ENCODE peak calls at places on chromosomes 5 and 9, in seven cellular contexts. L is IMR-90, E is uterus, T is HCT116, V is endodermal cell, F is AG10803, G is neural progenitor cell. R is an unnamed sample.

GRCh38 chr5:10863763-10864383 is 102.8 kb upstream of the DAP start:
- DNase-seq in L (peak; percentile 36), E (no peak), T (peak; percentile 45), V (peak; percentile 93), F (peak; percentile 33), G (peak; percentile 65), R (peak; percentile 65)

GRCh38 chr9:84123648-84124406 is 143.2 kb downstream of the RMI1 start:
- DNase-seq in L (no peak), E (no peak), T (no peak), V (no peak), F (no peak), G (no peak), R (no peak)

GRCh38 chr5:102554728-102555127 is 55.9 kb upstream of the SLCO6A1 start:
- DNase-seq in L (no peak), E (no peak), T (peak; percentile 21), V (no peak), F (no peak), G (peak; percentile 32), R (no peak)

GRCh38 chr5:72908666-72909065 is 47.2 kb upstream of the FCHO2 start:
- DNase-seq in L (no peak), E (no peak), T (no peak), V (no peak), F (peak; percentile 57), G (no peak), R (no peak)

GRCh38 chr9:77131411-77131810 is 45.9 kb upstream of the VPS13A start:
- DNase-seq in L (no peak), E (no peak), T (no peak), V (no peak), F (no peak), G (no peak), R (no peak)

GRCh38 chr9:134566936-134567335 is 74.7 kb upstream of the COL5A1 start:
- DNase-seq in L (no peak), E (peak; percentile 5), T (no peak), V (peak; percentile 35), F (no peak), G (no peak), R (no peak)

GRCh38 chr9:124040186-124040920 is 28.8 kb downstream of the LHX2 start:
- DNase-seq in L (peak; percentile 56), E (no peak), T (no peak), V (no peak), F (peak; percentile 28), G (peak; percentile 65), R (peak; percentile 38)

GRCh38 chr5:140261403-140262171 is 41.3 kb downstream of the PFDN1 start:
- DNase-seq in L (peak; percentile 92), E (peak; percentile 61), T (peak; percentile 79), V (no peak), F (peak; percentile 85), G (no peak), R (peak; percentile 92)

GRCh38 chr9:133420392-133420827 is 1.8 kb upstream of the ADAMTS13 start:
- DNase-seq in L (no peak), E (no peak), T (no peak), V (peak; percentile 31), F (no peak), G (peak; percentile 39), R (no peak)

GRCh38 chr9:79984429-79985067 is 412.8 kb downstream of the TLE4 start:
- DNase-seq in L (no peak), E (no peak), T (no peak), V (no peak), F (no peak), G (no peak), R (no peak)

GRCh38 chr5:90488791-90489190 is 14.1 kb downstream of the POLR3G start:
- DNase-seq in L (peak; percentile 65), E (no peak), T (no peak), V (no peak), F (peak; percentile 78), G (no peak), R (no peak)

GRCh38 chr5:172498431-172499129 is 44.3 kb upstream of the SH3PXD2B start:
- DNase-seq in L (no peak), E (no peak), T (no peak), V (peak; percentile 30), F (no peak), G (no peak), R (no peak)

GRCh38 chr9:132857601-132858342 is 20.3 kb downstream of the AK8 start:
- DNase-seq in L (peak; percentile 31), E (peak; percentile 62), T (peak; percentile 26), V (peak; percentile 69), F (peak; percentile 25), G (peak; percentile 62), R (peak; percentile 28)

GRCh38 chr5:485113-485942 is 38.9 kb downstream of the SLC9A3 start:
- DNase-seq in L (no peak), E (no peak), T (no peak), V (no peak), F (no peak), G (no peak), R (no peak)

GRCh38 chr9:38619556-38620447 is 594 bp downstream of the ANKRD18A start:
- DNase-seq in L (no peak), E (no peak), T (no peak), V (peak; percentile 76), F (no peak), G (peak; percentile 52), R (no peak)

GRCh38 chr5:60541980-60542379 is 158.0 kb downstream of the DEPDC1B start:
- DNase-seq in L (peak; percentile 50), E (no peak), T (no peak), V (no peak), F (peak; percentile 55), G (no peak), R (peak; percentile 89)

GRCh38 chr9:5052858-5053257 is 67.8 kb downstream of the JAK2 start:
- DNase-seq in L (peak; percentile 91), E (no peak), T (no peak), V (no peak), F (peak; percentile 42), G (no peak), R (no peak)

GRCh38 chr5:135204151-135204600 is 170.1 kb upstream of the PITX1 start:
- DNase-seq in L (peak; percentile 53), E (no peak), T (no peak), V (no peak), F (no peak), G (peak; percentile 35), R (no peak)
- TF ChIP-seq CTCF in L (peak; percentile 36), E (no peak), T (peak; percentile 33), V (peak; percentile 78), F (peak; percentile 48), G (peak; percentile 55), R (peak; percentile 41)

GRCh38 chr5:150513375-150514309 is 5.7 kb downstream of the NDST1 start:
- DNase-seq in L (no peak), E (no peak), T (no peak), V (no peak), F (no peak), G (no peak), R (no peak)
- TF ChIP-seq CTCF in L (peak; percentile 1), E (no peak), T (no peak), V (peak; percentile 67), F (peak; percentile 30), G (peak; percentile 36), R (peak; percentile 48)

DNA sequence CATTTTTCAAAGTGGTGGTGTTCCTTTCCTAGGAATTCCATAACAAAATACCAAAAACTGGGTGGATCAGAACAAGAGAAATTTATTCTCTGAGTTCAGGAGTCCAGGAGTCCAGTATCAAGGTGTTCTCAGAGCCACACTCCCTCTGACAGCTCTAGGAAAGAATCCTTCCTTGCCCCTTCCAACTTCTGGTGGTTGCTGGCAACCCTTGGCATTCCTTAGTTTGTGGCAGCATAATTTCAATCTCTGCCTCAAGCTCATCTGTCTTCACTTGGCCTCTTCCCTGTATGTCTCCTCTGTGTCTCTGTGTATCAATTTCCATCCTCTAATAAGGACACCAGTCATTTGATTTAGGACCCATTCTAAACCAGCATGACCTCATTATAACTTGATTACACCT is 243.7 kb downstream of the MPDZ start:
- DNase-seq in L (no peak), E (no peak), T (no peak), V (no peak), F (peak; percentile 17), G (no peak), R (no peak)
- TF ChIP-seq CTCF in L (no peak), E (no peak), T (no peak), V (no peak), F (no peak), G (no peak), R (no peak)

GRCh38 chr9:104608336-104608735 is 2.9 kb upstream of the OR13C2 start:
- DNase-seq in L (no peak), E (no peak), T (no peak), V (no peak), F (no peak), G (no peak), R (no peak)
- TF ChIP-seq CTCF in L (peak; percentile 19), E (no peak), T (no peak), V (peak; percentile 68), F (peak; percentile 27), G (peak; percentile 47), R (no peak)

GRCh38 chr9:34869390-34869789 is 88.7 kb upstream of the PHF24 start:
- DNase-seq in L (peak; percentile 19), E (no peak), T (peak; percentile 7), V (no peak), F (peak; percentile 20), G (peak; percentile 17), R (peak; percentile 16)
- TF ChIP-seq CTCF in L (no peak), E (no peak), T (peak; percentile 62), V (peak; percentile 69), F (peak; percentile 31), G (peak; percentile 43), R (peak; percentile 64)

GRCh38 chr9:19642256-19642655 is 146.6 kb downstream of the SLC24A2 start:
- DNase-seq in L (no peak), E (no peak), T (no peak), V (no peak), F (no peak), G (no peak), R (no peak)
- TF ChIP-seq CTCF in L (no peak), E (no peak), T (no peak), V (no peak), F (no peak), G (no peak), R (no peak)

DNA sequence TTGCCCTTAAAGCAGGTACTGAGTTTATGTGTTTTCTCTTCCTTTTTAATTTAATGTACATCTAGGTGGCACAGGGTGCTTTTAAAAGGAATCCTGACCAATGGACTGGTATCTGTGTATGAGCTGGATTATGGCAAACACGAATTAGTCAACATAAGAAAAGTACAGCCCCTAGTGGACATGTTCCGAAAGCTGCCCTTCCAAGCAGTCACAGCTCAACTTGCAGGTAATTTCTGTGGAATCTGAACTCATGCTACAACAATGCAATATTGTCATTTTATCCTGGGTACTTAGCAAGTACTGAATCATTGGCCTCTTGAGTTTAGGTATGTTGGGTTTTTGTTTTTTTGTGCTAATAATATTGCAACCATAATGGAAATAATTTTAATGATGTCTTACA is 14.4 kb upstream of the TMOD1 start:
- DNase-seq in L (peak; percentile 41), E (no peak), T (no peak), V (no peak), F (no peak), G (no peak), R (no peak)
- TF ChIP-seq CTCF in L (peak; percentile 27), E (no peak), T (no peak), V (peak; percentile 63), F (peak; percentile 30), G (peak; percentile 32), R (peak; percentile 67)

GRCh38 chr5:53430618-53431252 is 49.7 kb upstream of the FST start:
- DNase-seq in L (peak; percentile 87), E (no peak), T (peak; percentile 53), V (no peak), F (peak; percentile 81), G (peak; percentile 25), R (peak; percentile 76)
- TF ChIP-seq CTCF in L (peak; percentile 82), E (peak; percentile 29), T (peak; percentile 49), V (peak; percentile 65), F (peak; percentile 77), G (peak; percentile 48), R (peak; percentile 69)

GRCh38 chr5:25544652-25545249 is 900.0 kb upstream of the CDH10 start:
- DNase-seq in L (no peak), E (no peak), T (peak; percentile 0), V (peak; percentile 84), F (no peak), G (peak; percentile 73), R (no peak)
- TF ChIP-seq CTCF in L (no peak), E (no peak), T (no peak), V (peak; percentile 90), F (peak; percentile 14), G (peak; percentile 75), R (peak; percentile 28)